ENCODE peak calls at places on chromosome 14, in six cellular contexts. W is A549, J is K562, H is HepG2, F is endothelial cell of umbilical vein, S is GM12878. Z is an unnamed sample.

GRCh38 chr14:89262041-89262440 is 155.0 kb downstream of the FOXN3 start:
- DNase-seq in J (no peak), S (no peak), F (no peak), H (no peak), W (no peak), Z (no peak)

GRCh38 chr14:32565256-32565655 is 236.2 kb downstream of the AKAP6 start:
- DNase-seq in J (no peak), H (no peak), W (no peak), F (peak), S (no peak), Z (no peak)

GRCh38 chr14:65392296-65392695 is 20.2 kb upstream of the FUT8 start:
- DNase-seq in S (no peak), J (no peak), H (no peak), W (no peak), F (peak), Z (no peak)

GRCh38 chr14:39417014-39417413 is 15.2 kb downstream of the FBXO33 start:
- DNase-seq in W (no peak), S (no peak), F (peak), J (no peak), H (peak), Z (peak)

GRCh38 chr14:106318700-106319099 is 792.3 kb downstream of the TMEM121 start:
- DNase-seq in H (no peak), J (peak), W (no peak), S (no peak), F (no peak), Z (peak)

GRCh38 chr14:73887116-73887490 is 444 bp downstream of the ZNF410 start:
- DNase-seq in S (no peak), F (peak), J (no peak), H (peak), W (peak), Z (no peak)

GRCh38 chr14:100015251-100015655 is 50.0 kb upstream of the EVL start:
- DNase-seq in W (no peak), F (peak), J (peak), H (no peak), S (peak), Z (peak)

GRCh38 chr14:37550511-37550910 is 44.5 kb downstream of the FOXA1 start:
- DNase-seq in S (no peak), J (no peak), H (no peak), W (no peak), F (no peak), Z (no peak)

GRCh38 chr14:100438678-100439592 is 115.8 kb downstream of the SLC25A47 start:
- DNase-seq in F (peak), W (peak), S (no peak), H (peak), J (no peak), Z (no peak)

GRCh38 chr14:55071051-55071450 is 19.6 kb downstream of the MAPK1IP1L start:
- DNase-seq in J (no peak), W (no peak), S (no peak), H (no peak), F (peak), Z (no peak)

GRCh38 chr14:34971801-34972200 is 11.0 kb upstream of the SRP54 start:
- DNase-seq in S (no peak), W (no peak), H (no peak), F (peak), J (no peak), Z (no peak)

GRCh38 chr14:99318959-99319295 is 46.9 kb upstream of the BCL11B start:
- DNase-seq in W (no peak), F (no peak), S (no peak), H (no peak), J (no peak), Z (no peak)

GRCh38 chr14:68663385-68664076 is 129.3 kb downstream of the ZFP36L1 start:
- DNase-seq in H (no peak), J (no peak), F (no peak), S (peak), W (no peak), Z (no peak)

GRCh38 chr14:34693228-34693939 is 21.0 kb downstream of the CFL2 start:
- DNase-seq in F (no peak), S (no peak), H (peak), W (peak), J (peak), Z (peak)

GRCh38 chr14:93655078-93655750 is 133.1 kb downstream of the PRIMA1 start:
- DNase-seq in F (peak), S (peak), J (peak), W (peak), H (peak), Z (peak)

GRCh38 chr14:80491131-80491530 is 279.8 kb upstream of the DIO2 start:
- DNase-seq in H (peak), S (peak), F (peak), J (no peak), W (no peak), Z (no peak)

GRCh38 chr14:86153480-86153879 is 623.5 kb downstream of the FLRT2 start:
- DNase-seq in S (no peak), W (no peak), J (no peak), F (no peak), H (no peak), Z (peak)

GRCh38 chr14:93317836-93318807 is 14.7 kb downstream of the BTBD7 start:
- DNase-seq in S (no peak), J (no peak), W (peak), F (peak), H (no peak), Z (peak)

GRCh38 chr14:105891631-105892452 is 365.5 kb downstream of the TMEM121 start:
- DNase-seq in S (no peak), F (no peak), H (no peak), J (peak), W (no peak), Z (no peak)

GRCh38 chr14:68643673-68644072 is 149.2 kb downstream of the ZFP36L1 start:
- DNase-seq in H (no peak), F (no peak), S (no peak), W (no peak), J (no peak), Z (no peak)

GRCh38 chr14:74478996-74479635 is 14.0 kb downstream of the NPC2 start:
- DNase-seq in W (peak), S (no peak), J (no peak), H (peak), F (peak), Z (no peak)

GRCh38 chr14:23076785-23077408 is 18.0 kb downstream of the ACIN1 start:
- DNase-seq in H (peak), W (no peak), F (peak), J (no peak), S (no peak), Z (peak)

GRCh38 chr14:69079188-69079742 is 73.7 kb downstream of the DCAF5 start:
- DNase-seq in J (no peak), W (peak), F (peak), S (no peak), H (no peak), Z (no peak)

GRCh38 chr14:106029959-106030358 is 503.6 kb downstream of the TMEM121 start:
- DNase-seq in F (no peak), W (no peak), H (no peak), S (no peak), J (no peak), Z (no peak)

GRCh38 chr14:70192915-70193314 is 4.2 kb upstream of the SLC8A3 start:
- DNase-seq in F (no peak), W (no peak), J (no peak), S (no peak), H (peak), Z (no peak)

GRCh38 chr14:64444984-64445845 is 20.1 kb upstream of the AKAP5 start:
- DNase-seq in S (peak), H (no peak), J (no peak), W (no peak), F (peak), Z (peak)

GRCh38 chr14:78358631-78359030 is 188.5 kb downstream of the NRXN3 start:
- DNase-seq in H (no peak), S (no peak), F (no peak), W (no peak), J (no peak), Z (no peak)

GRCh38 chr14:76811561-76811960 is 1.1 kb downstream of the ANGEL1 start:
- DNase-seq in H (no peak), J (no peak), W (no peak), F (peak), S (no peak), Z (peak)
- TF ChIP-seq MYC in H (no peak), J (no peak), W (no peak), F (no peak), S (no peak), Z (no peak)

GRCh38 chr14:103316723-103317122 is 17.3 kb upstream of the EIF5 start:
- DNase-seq in J (peak), F (no peak), H (no peak), W (no peak), S (no peak), Z (no peak)
- TF ChIP-seq CTCF in J (no peak), F (no peak), H (no peak), W (no peak), S (no peak), Z (no peak)

GRCh38 chr14:104677506-104678332 is 11.7 kb upstream of the INF2 start:
- DNase-seq in H (no peak), W (peak), J (peak), F (peak), S (no peak), Z (peak)
- TF ChIP-seq MYC in H (no peak), W (no peak), J (peak), F (no peak), S (no peak), Z (peak)

GRCh38 chr14:46488374-46488773 is 163.2 kb downstream of the RPL10L start:
- DNase-seq in W (no peak), S (no peak), F (no peak), H (no peak), J (no peak), Z (no peak)

GRCh38 chr14:46487582-46488350 is 163.8 kb downstream of the RPL10L start:
- DNase-seq in H (no peak), W (no peak), S (no peak), J (no peak), F (no peak), Z (no peak)

DNA sequence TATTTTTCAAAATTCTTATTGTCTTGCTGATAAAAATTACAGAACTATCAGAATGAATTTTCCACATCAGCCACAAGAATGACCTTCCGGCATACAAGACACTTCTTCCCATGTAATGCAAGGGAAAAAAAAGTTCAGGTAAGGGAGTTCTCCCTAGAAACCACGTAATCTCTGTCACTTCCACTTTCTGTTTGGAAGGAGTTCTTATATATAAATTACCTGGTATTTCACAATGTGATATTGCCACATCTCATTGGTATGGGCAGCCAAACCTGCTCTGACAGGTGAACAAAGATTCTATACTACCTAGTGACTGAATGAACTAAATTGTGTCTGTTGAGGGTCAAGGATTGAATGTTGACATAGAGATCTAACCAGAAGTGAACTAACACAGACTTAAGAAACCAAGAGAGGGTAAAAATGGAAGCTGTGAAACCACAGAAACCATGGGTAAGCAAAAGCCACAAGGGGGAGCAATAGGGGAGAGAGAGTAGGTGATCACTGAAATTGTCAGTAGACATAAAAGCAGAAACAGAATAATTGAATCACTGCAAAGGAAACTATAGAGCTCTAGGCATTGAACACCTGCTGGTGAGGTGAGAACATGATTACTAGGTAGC is 161.3 kb downstream of the RPL10L start:
- DNase-seq in J (no peak), H (peak), S (peak), W (no peak), F (peak), Z (peak)
- TF ChIP-seq CTCF in J (no peak), H (no peak), S (peak), W (no peak), F (peak), Z (peak)

GRCh38 chr14:96156804-96157760 is 47.6 kb upstream of the BDKRB2 start:
- DNase-seq in S (no peak), W (no peak), J (no peak), F (no peak), H (no peak), Z (no peak)
- TF ChIP-seq MYC in S (no peak), W (no peak), J (no peak), F (no peak), H (no peak), Z (no peak)

GRCh38 chr14:61730756-61731373 is 31.4 kb upstream of the SNAPC1 start:
- DNase-seq in F (peak), W (no peak), J (no peak), S (no peak), H (no peak), Z (peak)
- TF ChIP-seq CTCF in F (peak), W (peak), J (peak), S (no peak), H (peak), Z (no peak)

GRCh38 chr14:50836515-50836914 is 5.6 kb upstream of the NIN start:
- DNase-seq in J (no peak), S (no peak), F (no peak), W (no peak), H (no peak), Z (no peak)
- TF ChIP-seq MYC in J (no peak), S (no peak), F (no peak), W (no peak), H (no peak), Z (no peak)